ENCODE peak calls at places on chromosomes 2 and 18, in nine cellular contexts. P is upper lobe of left lung; U is AG04449; X is stimulated activated CD4-positive, alpha-beta T cell treated with anti-CD3 and anti-CD28 coated beads, Interleukin-2, amount 100 ng/mL, for 48 hours; D is CD8-positive, alpha-beta memory T cell; M is NCI-H2029; R is Right ventricle myocardium superior; T is esophagus squamous epithelium; W is NB4. I is an unnamed sample.

GRCh38 chr2:65049010-65049639 is 7.1 kb upstream of the CEP68 start:
- DNase-seq in M (no peak), R (no peak), U (no peak), X (no peak), D (no peak), P (no peak), W (peak), T (no peak), I (no peak)

GRCh38 chr2:202494300-202494699 is 118.2 kb downstream of the BMPR2 start:
- DNase-seq in U (peak), X (no peak), W (no peak), D (no peak), M (peak), R (no peak), T (no peak), P (no peak), I (no peak)

GRCh38 chr18:49857708-49858107 is 44.4 kb upstream of the ACAA2 start:
- DNase-seq in D (no peak), P (no peak), X (no peak), W (no peak), T (no peak), R (no peak), M (no peak), U (no peak), I (no peak)

GRCh38 chr18:59878644-59879043 is 21.2 kb upstream of the PMAIP1 start:
- DNase-seq in R (no peak), M (no peak), P (no peak), W (no peak), D (no peak), T (no peak), U (no peak), X (no peak), I (no peak)

GRCh38 chr2:204743368-204743960 is 198.2 kb downstream of the PARD3B start:
- DNase-seq in U (no peak), P (no peak), M (no peak), R (no peak), W (no peak), D (no peak), X (no peak), T (no peak), I (no peak)

GRCh38 chr2:134218928-134219707 is 34.8 kb upstream of the MGAT5 start:
- DNase-seq in R (peak), W (peak), P (peak), X (no peak), M (no peak), D (peak), T (no peak), U (no peak), I (no peak)

GRCh38 chr2:228688007-228688645 is 506.6 kb upstream of the SPHKAP start:
- DNase-seq in X (no peak), P (no peak), U (no peak), T (no peak), D (no peak), W (no peak), M (no peak), R (no peak), I (no peak)

GRCh38 chr18:33205777-33206176 is 234.7 kb downstream of the CCDC178 start:
- DNase-seq in X (no peak), T (no peak), W (no peak), D (no peak), M (no peak), R (no peak), U (no peak), P (no peak), I (no peak)

GRCh38 chr2:196913691-196914090 is 12.8 kb downstream of the PGAP1 start:
- DNase-seq in R (no peak), D (no peak), X (no peak), P (no peak), M (no peak), W (no peak), T (no peak), U (no peak), I (no peak)

GRCh38 chr18:22108674-22109073 is 60.7 kb upstream of the GATA6 start:
- DNase-seq in D (no peak), U (no peak), P (no peak), M (no peak), R (no peak), T (no peak), W (no peak), X (no peak), I (no peak)

GRCh38 chr2:179686069-179686468 is 175.3 kb downstream of the ZNF385B start:
- DNase-seq in M (no peak), U (no peak), X (no peak), R (no peak), W (no peak), P (no peak), T (no peak), D (no peak), I (no peak)

GRCh38 chr2:171102802-171103201 is 57.9 kb downstream of the TLK1 start:
- DNase-seq in W (no peak), T (no peak), U (no peak), M (peak), D (no peak), P (no peak), X (no peak), R (no peak), I (no peak)

GRCh38 chr2:189012373-189012772 is 38.2 kb downstream of the COL3A1 start:
- DNase-seq in P (no peak), M (no peak), T (no peak), R (no peak), X (no peak), U (no peak), W (no peak), D (no peak), I (no peak)

GRCh38 chr2:74228772-74229171 is 30.4 kb downstream of the MTHFD2 start:
- DNase-seq in R (no peak), X (no peak), T (no peak), W (no peak), U (no peak), P (no peak), D (no peak), M (no peak), I (no peak)

GRCh38 chr2:239878686-239879085 is 146.5 kb downstream of the NDUFA10 start:
- DNase-seq in P (no peak), U (no peak), T (no peak), R (no peak), X (no peak), M (no peak), D (no peak), W (no peak), I (no peak)

GRCh38 chr18:75212626-75213110 is 2.1 kb downstream of the TSHZ1 start:
- DNase-seq in U (no peak), R (no peak), T (no peak), D (no peak), M (no peak), W (no peak), X (no peak), P (no peak), I (no peak)

GRCh38 chr18:36066731-36067117 is 635 bp downstream of the RPRD1A start:
- DNase-seq in T (no peak), M (no peak), D (no peak), R (no peak), W (peak), X (no peak), P (no peak), U (no peak), I (no peak)

GRCh38 chr2:164757934-164758695 is 83.5 kb downstream of the COBLL1 start:
- DNase-seq in P (no peak), W (peak), T (no peak), X (no peak), U (no peak), D (no peak), M (no peak), R (no peak), I (no peak)

GRCh38 chr2:33209976-33210375 is 263.2 kb downstream of the LTBP1 start:
- DNase-seq in W (no peak), X (no peak), D (no peak), U (no peak), P (no peak), R (no peak), M (no peak), T (no peak), I (no peak)

GRCh38 chr2:16285813-16286510 is 345.6 kb downstream of the MYCN start:
- DNase-seq in M (no peak), T (no peak), W (no peak), D (no peak), X (no peak), P (no peak), R (no peak), U (no peak), I (no peak)

GRCh38 chr2:222568866-222569265 is 87.0 kb downstream of the FARSB start:
- DNase-seq in X (no peak), R (no peak), W (no peak), U (peak), P (no peak), T (no peak), M (peak), D (no peak), I (peak)

GRCh38 chr2:99960724-99961566 is 181.4 kb downstream of the AFF3 start:
- DNase-seq in D (no peak), P (no peak), R (peak), X (no peak), U (no peak), T (no peak), W (no peak), M (no peak), I (peak)

GRCh38 chr18:11957636-11958035 is 23.7 kb upstream of the IMPA2 start:
- DNase-seq in P (no peak), M (no peak), R (no peak), D (no peak), X (no peak), T (no peak), W (no peak), U (no peak), I (no peak)

GRCh38 chr2:182302174-182302573 is 124.7 kb downstream of the PDE1A start:
- DNase-seq in M (no peak), T (no peak), W (no peak), D (no peak), P (no peak), R (no peak), U (peak), X (no peak), I (no peak)

GRCh38 chr2:867296-867695 is 83.4 kb upstream of the SNTG2 start:
- DNase-seq in W (peak), M (no peak), T (no peak), P (no peak), R (no peak), U (no peak), D (no peak), X (no peak), I (no peak)

GRCh38 chr2:32647180-32647651 is 19.4 kb downstream of the TTC27 start:
- DNase-seq in U (peak), D (no peak), P (no peak), W (peak), X (no peak), R (no peak), T (no peak), M (no peak), I (no peak)

GRCh38 chr2:98025481-98026037 is 29.8 kb upstream of the TMEM131 start:
- DNase-seq in T (no peak), P (no peak), X (no peak), W (no peak), M (no peak), R (no peak), D (no peak), U (no peak), I (no peak)

GRCh38 chr18:48711651-48712486 is 173.0 kb downstream of the CTIF start:
- DNase-seq in U (no peak), M (no peak), P (no peak), X (peak), R (peak), W (peak), D (no peak), T (no peak), I (peak)

GRCh38 chr18:10718809-10719208 is 193.0 kb downstream of the NAPG start:
- DNase-seq in T (no peak), D (no peak), P (no peak), R (no peak), U (no peak), X (no peak), M (no peak), W (no peak), I (no peak)